ENCODE peak calls at places on chromosomes 3 and 15, in six cellular contexts. One of them, this sample, is unnamed.
A peak's percentile ranks its signal among the peaks of the same experiment; 100 is the strongest.

GRCh38 chr3:196260784-196261183 is 26.7 kb downstream of the PCYT1A start:
- DNase-seq in endothelial cell: no peak
- DNase-seq in MCF 10A: no peak
- DNase-seq in Calu3: no peak
- DNase-seq in type B pancreatic cell: no peak
- DNase-seq in GM13977: no peak
- DNase-seq in this sample: no peak

GRCh38 chr3:196639517-196640500 is at the start of gene NRROS:
- DNase-seq in endothelial cell: peak; percentile 58
- DNase-seq in MCF 10A: no peak
- DNase-seq in Calu3: peak; percentile 37
- DNase-seq in type B pancreatic cell: no peak
- DNase-seq in GM13977: peak; percentile 88
- DNase-seq in this sample: no peak

GRCh38 chr3:148173836-148174235 is 523.9 kb upstream of the AGTR1 start:
- DNase-seq in endothelial cell: no peak
- DNase-seq in MCF 10A: no peak
- DNase-seq in Calu3: no peak
- DNase-seq in type B pancreatic cell: no peak
- DNase-seq in GM13977: no peak
- DNase-seq in this sample: no peak

GRCh38 chr3:52349131-52349530 is 33.0 kb downstream of the DNAH1 start:
- DNase-seq in endothelial cell: no peak
- DNase-seq in MCF 10A: no peak
- DNase-seq in Calu3: no peak
- DNase-seq in type B pancreatic cell: no peak
- DNase-seq in GM13977: no peak
- DNase-seq in this sample: no peak

GRCh38 chr3:11554236-11554610 is 89.5 kb downstream of the VGLL4 start:
- DNase-seq in endothelial cell: no peak
- DNase-seq in MCF 10A: no peak
- DNase-seq in Calu3: no peak
- DNase-seq in type B pancreatic cell: no peak
- DNase-seq in GM13977: no peak
- DNase-seq in this sample: no peak

GRCh38 chr3:129122697-129123055 is 1.1 kb upstream of the RAB43 start:
- DNase-seq in endothelial cell: peak; percentile 24
- DNase-seq in MCF 10A: no peak
- DNase-seq in Calu3: no peak
- DNase-seq in type B pancreatic cell: no peak
- DNase-seq in GM13977: no peak
- DNase-seq in this sample: no peak

GRCh38 chr3:125051715-125052581 is 3.8 kb downstream of the HEG1 start:
- DNase-seq in endothelial cell: no peak
- DNase-seq in MCF 10A: no peak
- DNase-seq in Calu3: no peak
- DNase-seq in type B pancreatic cell: no peak
- DNase-seq in GM13977: peak; percentile 74
- DNase-seq in this sample: peak; percentile 85

GRCh38 chr3:45593708-45594601 is 596 bp upstream of the LIMD1 start:
- DNase-seq in endothelial cell: peak; percentile 73
- DNase-seq in MCF 10A: peak; percentile 75
- DNase-seq in Calu3: peak; percentile 83
- DNase-seq in type B pancreatic cell: peak; percentile 83
- DNase-seq in GM13977: peak; percentile 94
- DNase-seq in this sample: peak; percentile 81

GRCh38 chr3:129039271-129040038 is 21.1 kb upstream of the GP9 start:
- DNase-seq in endothelial cell: no peak
- DNase-seq in MCF 10A: peak; percentile 40
- DNase-seq in Calu3: peak; percentile 73
- DNase-seq in type B pancreatic cell: no peak
- DNase-seq in GM13977: no peak
- DNase-seq in this sample: no peak

GRCh38 chr3:161371441-161372320 is at the start of gene SPTSSB:
- DNase-seq in endothelial cell: peak; percentile 56
- DNase-seq in MCF 10A: peak; percentile 67
- DNase-seq in Calu3: peak; percentile 90
- DNase-seq in type B pancreatic cell: peak; percentile 75
- DNase-seq in GM13977: peak; percentile 48
- DNase-seq in this sample: no peak

DNA sequence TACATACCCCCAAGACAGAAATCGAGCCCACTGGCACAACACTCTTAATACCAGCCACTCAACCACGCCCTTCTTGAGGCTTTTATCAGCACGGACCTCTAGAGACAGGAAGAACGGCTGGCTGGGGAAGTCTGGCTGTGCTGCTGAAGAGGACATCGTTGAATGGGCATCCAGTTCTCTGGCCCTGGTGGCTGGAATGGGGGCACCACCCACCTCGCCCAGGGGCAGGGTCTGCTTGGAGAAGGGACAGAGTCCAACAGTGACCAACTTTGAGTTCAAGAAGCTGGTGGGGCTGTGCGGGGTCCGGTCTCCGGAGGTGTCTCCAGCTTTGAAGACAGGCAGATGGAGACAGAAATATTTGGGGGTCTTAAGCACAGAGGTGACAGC is 77.5 kb downstream of the ATP10A start:
- DNase-seq in endothelial cell: no peak
- DNase-seq in MCF 10A: no peak
- DNase-seq in Calu3: no peak
- DNase-seq in type B pancreatic cell: no peak
- DNase-seq in GM13977: no peak
- DNase-seq in this sample: no peak
- TF ChIP-seq CTCF in endothelial cell: no peak
- TF ChIP-seq CTCF in MCF 10A: no peak
- TF ChIP-seq CTCF in Calu3: no peak
- TF ChIP-seq CTCF in type B pancreatic cell: no peak
- TF ChIP-seq CTCF in GM13977: no peak
- TF ChIP-seq CTCF in this sample: no peak

DNA sequence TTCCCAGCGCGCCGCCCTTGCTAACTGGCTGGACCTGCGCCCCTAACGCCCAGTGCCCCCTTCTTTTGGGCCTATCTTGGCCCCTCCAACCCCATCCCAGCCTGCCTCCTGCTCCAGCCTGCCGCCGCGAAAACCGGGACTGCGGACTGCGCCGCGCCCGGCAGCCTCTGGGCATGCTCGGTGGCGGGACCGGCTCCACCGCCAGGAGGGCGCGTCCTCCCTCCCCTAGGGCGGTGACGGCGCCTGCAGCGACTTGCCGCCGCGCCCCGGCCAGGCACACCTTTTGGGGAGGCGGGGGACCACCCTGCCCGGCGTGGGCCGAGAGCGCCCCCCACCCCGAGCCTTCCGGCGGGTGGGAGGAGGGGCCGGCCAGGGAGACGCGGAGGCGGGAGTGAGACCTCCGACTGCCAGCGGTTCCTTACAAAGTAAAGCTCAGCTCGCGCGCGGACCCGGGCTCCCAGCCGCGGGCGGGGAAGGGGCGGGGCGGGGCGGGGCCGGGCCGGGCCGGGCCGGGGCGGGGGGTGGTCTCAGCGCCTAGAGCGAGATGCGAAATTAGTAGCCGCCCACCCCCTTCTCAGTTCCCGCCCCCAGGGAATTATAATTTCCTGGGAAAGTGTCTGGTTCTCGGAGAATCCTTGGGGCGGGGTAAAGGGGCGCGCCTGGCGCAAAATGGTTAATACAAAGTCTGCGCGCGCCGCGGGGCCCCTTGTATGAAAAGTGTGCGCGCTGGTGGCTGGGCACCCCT is 225.0 kb upstream of the IL12A start:
- DNase-seq in endothelial cell: peak; percentile 80
- DNase-seq in MCF 10A: peak; percentile 81
- DNase-seq in Calu3: peak; percentile 95
- DNase-seq in type B pancreatic cell: peak; percentile 81
- DNase-seq in GM13977: peak; percentile 84
- DNase-seq in this sample: peak; percentile 89
- TF ChIP-seq CTCF in endothelial cell: peak; percentile 18
- TF ChIP-seq CTCF in MCF 10A: no peak
- TF ChIP-seq CTCF in Calu3: peak; percentile 50
- TF ChIP-seq CTCF in type B pancreatic cell: peak; percentile 71
- TF ChIP-seq CTCF in GM13977: no peak
- TF ChIP-seq CTCF in this sample: no peak

GRCh38 chr15:42063122-42063848 is 31.1 kb downstream of the PLA2G4D start:
- DNase-seq in endothelial cell: no peak
- DNase-seq in MCF 10A: no peak
- DNase-seq in Calu3: no peak
- DNase-seq in type B pancreatic cell: no peak
- DNase-seq in GM13977: no peak
- DNase-seq in this sample: peak; percentile 38
- TF ChIP-seq CTCF in endothelial cell: no peak
- TF ChIP-seq CTCF in MCF 10A: no peak
- TF ChIP-seq CTCF in Calu3: no peak
- TF ChIP-seq CTCF in type B pancreatic cell: no peak
- TF ChIP-seq CTCF in GM13977: no peak
- TF ChIP-seq CTCF in this sample: no peak

GRCh38 chr15:41507820-41508290 is 5.8 kb downstream of the LTK start:
- DNase-seq in endothelial cell: no peak
- DNase-seq in MCF 10A: peak; percentile 89
- DNase-seq in Calu3: no peak
- DNase-seq in type B pancreatic cell: no peak
- DNase-seq in GM13977: no peak
- DNase-seq in this sample: no peak

GRCh38 chr15:41503669-41504010 is 10.0 kb downstream of the ITPKA start:
- DNase-seq in endothelial cell: no peak
- DNase-seq in MCF 10A: peak; percentile 61
- DNase-seq in Calu3: no peak
- DNase-seq in type B pancreatic cell: no peak
- DNase-seq in GM13977: no peak
- DNase-seq in this sample: no peak

GRCh38 chr15:41505776-41506175 is 7.9 kb downstream of the LTK start:
- DNase-seq in endothelial cell: no peak
- DNase-seq in MCF 10A: no peak
- DNase-seq in Calu3: no peak
- DNase-seq in type B pancreatic cell: no peak
- DNase-seq in GM13977: no peak
- DNase-seq in this sample: no peak

GRCh38 chr15:41504751-41505492 is 8.7 kb downstream of the LTK start:
- DNase-seq in endothelial cell: no peak
- DNase-seq in MCF 10A: no peak
- DNase-seq in Calu3: no peak
- DNase-seq in type B pancreatic cell: no peak
- DNase-seq in GM13977: no peak
- DNase-seq in this sample: no peak

DNA sequence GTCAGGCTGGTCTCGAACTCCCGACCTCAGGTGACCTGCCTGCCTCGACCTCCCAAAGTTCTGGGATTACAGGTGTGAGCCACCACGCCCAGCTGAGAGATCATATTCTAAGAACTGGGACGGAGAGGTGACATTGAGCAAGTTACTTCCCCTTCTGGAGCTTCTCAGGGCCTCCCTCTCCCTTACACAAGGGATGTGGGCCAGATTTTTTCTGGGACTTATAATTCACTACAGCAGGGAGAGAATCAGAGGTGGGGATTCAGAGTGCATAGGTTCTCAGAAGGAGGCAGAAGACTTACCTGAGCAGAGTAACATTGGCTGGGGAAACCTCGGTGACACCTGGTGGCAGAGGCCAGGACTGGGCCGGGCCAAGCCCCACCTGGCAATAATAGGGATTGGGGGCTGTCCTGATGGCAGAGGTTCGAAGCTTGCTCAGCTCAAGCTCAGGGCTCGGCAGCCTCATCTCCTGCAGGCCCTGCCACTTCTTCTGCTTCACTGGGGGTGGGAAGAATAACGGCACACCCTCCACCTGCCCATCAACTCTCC is 6.8 kb downstream of the LTK start:
- DNase-seq in endothelial cell: no peak
- DNase-seq in MCF 10A: peak; percentile 31
- DNase-seq in Calu3: no peak
- DNase-seq in type B pancreatic cell: no peak
- DNase-seq in GM13977: no peak
- DNase-seq in this sample: no peak
- TF ChIP-seq CTCF in endothelial cell: no peak
- TF ChIP-seq CTCF in MCF 10A: peak; percentile 12
- TF ChIP-seq CTCF in Calu3: no peak
- TF ChIP-seq CTCF in type B pancreatic cell: no peak
- TF ChIP-seq CTCF in GM13977: peak; percentile 42
- TF ChIP-seq CTCF in this sample: no peak

GRCh38 chr3:150265305-150265704 is 142.8 kb upstream of the TSC22D2 start:
- DNase-seq in endothelial cell: no peak
- DNase-seq in MCF 10A: no peak
- DNase-seq in Calu3: no peak
- DNase-seq in type B pancreatic cell: no peak
- DNase-seq in GM13977: no peak
- DNase-seq in this sample: no peak
- TF ChIP-seq CTCF in endothelial cell: no peak
- TF ChIP-seq CTCF in MCF 10A: no peak
- TF ChIP-seq CTCF in Calu3: no peak
- TF ChIP-seq CTCF in type B pancreatic cell: no peak
- TF ChIP-seq CTCF in GM13977: no peak
- TF ChIP-seq CTCF in this sample: no peak

DNA sequence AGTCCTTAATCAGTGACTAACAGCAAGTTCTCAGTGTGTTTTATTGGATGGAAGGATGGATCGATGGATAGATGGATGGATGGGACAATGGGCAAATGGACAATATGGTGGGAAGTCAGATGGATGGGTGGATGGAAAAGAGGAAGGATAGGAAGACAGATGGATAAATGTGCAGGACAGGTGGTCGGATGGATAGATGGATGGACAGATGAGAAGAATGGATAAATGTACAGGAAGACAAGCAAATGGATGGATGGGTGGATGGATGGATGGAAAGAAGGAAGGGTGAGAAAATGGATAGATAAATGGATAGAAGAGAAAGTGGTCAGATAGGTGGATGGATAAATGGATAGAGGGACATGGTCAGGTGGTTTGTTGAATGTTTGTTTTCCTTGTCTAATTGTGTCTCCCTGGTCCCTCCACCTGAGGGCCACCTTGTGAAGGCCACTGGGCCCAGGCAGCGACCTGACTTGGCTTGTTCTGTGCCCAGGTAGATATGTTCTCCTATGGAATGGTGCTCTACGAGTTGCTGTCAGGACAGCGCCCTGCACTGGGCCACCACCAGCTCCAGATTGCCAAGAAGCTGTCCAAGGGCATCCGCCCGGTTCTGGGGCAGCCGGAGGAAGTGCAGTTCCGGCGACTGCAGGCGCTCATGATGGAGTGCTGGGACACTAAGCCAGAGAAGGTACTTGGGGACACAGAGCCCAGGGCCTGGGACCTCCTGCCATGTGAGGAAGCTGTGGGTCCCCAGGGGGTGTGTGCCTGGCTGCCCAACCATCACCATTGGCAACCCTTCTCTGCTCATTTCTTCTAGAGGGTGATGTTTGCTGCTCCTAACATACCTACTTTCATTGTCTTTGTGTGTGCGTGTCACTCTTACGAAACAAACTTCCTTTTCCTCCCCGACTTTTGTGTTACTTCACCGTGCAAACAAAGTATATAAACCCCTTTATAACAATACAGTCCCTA is 137.5 kb downstream of the LRRK1 start:
- DNase-seq in endothelial cell: no peak
- DNase-seq in MCF 10A: no peak
- DNase-seq in Calu3: no peak
- DNase-seq in type B pancreatic cell: no peak
- DNase-seq in GM13977: no peak
- DNase-seq in this sample: peak; percentile 35
- TF ChIP-seq CTCF in endothelial cell: no peak
- TF ChIP-seq CTCF in MCF 10A: no peak
- TF ChIP-seq CTCF in Calu3: no peak
- TF ChIP-seq CTCF in type B pancreatic cell: no peak
- TF ChIP-seq CTCF in GM13977: no peak
- TF ChIP-seq CTCF in this sample: no peak

GRCh38 chr3:67384790-67385397 is 269.5 kb downstream of the SUCLG2 start:
- DNase-seq in endothelial cell: peak; percentile 80
- DNase-seq in MCF 10A: peak; percentile 67
- DNase-seq in Calu3: peak; percentile 18
- DNase-seq in type B pancreatic cell: no peak
- DNase-seq in GM13977: peak; percentile 25
- DNase-seq in this sample: no peak
- TF ChIP-seq CTCF in endothelial cell: peak; percentile 72
- TF ChIP-seq CTCF in MCF 10A: peak; percentile 31
- TF ChIP-seq CTCF in Calu3: no peak
- TF ChIP-seq CTCF in type B pancreatic cell: peak; percentile 73
- TF ChIP-seq CTCF in GM13977: peak; percentile 79
- TF ChIP-seq CTCF in this sample: no peak

GRCh38 chr3:43286115-43286885 is at the start of gene SNRK:
- DNase-seq in endothelial cell: peak; percentile 98
- DNase-seq in MCF 10A: peak; percentile 77
- DNase-seq in Calu3: peak; percentile 95
- DNase-seq in type B pancreatic cell: peak; percentile 94
- DNase-seq in GM13977: peak; percentile 97
- DNase-seq in this sample: peak; percentile 87
- TF ChIP-seq CTCF in endothelial cell: no peak
- TF ChIP-seq CTCF in MCF 10A: peak; percentile 16
- TF ChIP-seq CTCF in Calu3: no peak
- TF ChIP-seq CTCF in type B pancreatic cell: peak; percentile 64
- TF ChIP-seq CTCF in GM13977: peak; percentile 6
- TF ChIP-seq CTCF in this sample: no peak